ENCODE peak calls at places on chromosomes 16 and 17, in seven cellular contexts. One of them, this sample, is unnamed.
A peak's percentile ranks its signal among the peaks of the same experiment; 100 is the strongest.

GRCh38 chr16:24896439-24896838 is 50.7 kb downstream of the SLC5A11 start:
- DNase-seq in stomach: no peak
- DNase-seq in left ventricle myocardium inferior: no peak
- DNase-seq in CD4-positive, CD25-positive, alpha-beta regulatory T cell: no peak
- DNase-seq in tibial artery: no peak
- DNase-seq in A549: no peak
- DNase-seq in dorsolateral prefrontal cortex: no peak
- DNase-seq in this sample: no peak

GRCh38 chr16:15038689-15039088 is 17.2 kb downstream of the NTAN1 start:
- DNase-seq in stomach: no peak
- DNase-seq in left ventricle myocardium inferior: no peak
- DNase-seq in CD4-positive, CD25-positive, alpha-beta regulatory T cell: no peak
- DNase-seq in tibial artery: no peak
- DNase-seq in A549: no peak
- DNase-seq in dorsolateral prefrontal cortex: no peak
- DNase-seq in this sample: peak; percentile 32

GRCh38 chr17:7219812-7220592 is at the start of the genes ACADVL and DLG4:
- DNase-seq in stomach: peak; percentile 91
- DNase-seq in left ventricle myocardium inferior: peak; percentile 95
- DNase-seq in CD4-positive, CD25-positive, alpha-beta regulatory T cell: peak; percentile 82
- DNase-seq in tibial artery: peak; percentile 94
- DNase-seq in A549: peak; percentile 96
- DNase-seq in dorsolateral prefrontal cortex: peak; percentile 94
- DNase-seq in this sample: peak; percentile 90

GRCh38 chr17:46060461-46060860 is 61.4 kb downstream of the STH start:
- DNase-seq in stomach: no peak
- DNase-seq in left ventricle myocardium inferior: no peak
- DNase-seq in CD4-positive, CD25-positive, alpha-beta regulatory T cell: no peak
- DNase-seq in tibial artery: no peak
- DNase-seq in A549: no peak
- DNase-seq in dorsolateral prefrontal cortex: no peak
- DNase-seq in this sample: no peak

GRCh38 chr16:69176033-69176780 is 10.8 kb upstream of the SNTB2 start:
- DNase-seq in stomach: no peak
- DNase-seq in left ventricle myocardium inferior: no peak
- DNase-seq in CD4-positive, CD25-positive, alpha-beta regulatory T cell: no peak
- DNase-seq in tibial artery: no peak
- DNase-seq in A549: no peak
- DNase-seq in dorsolateral prefrontal cortex: no peak
- DNase-seq in this sample: no peak

GRCh38 chr17:73820686-73821448 is 176.6 kb upstream of the SDK2 start:
- DNase-seq in stomach: peak; percentile 33
- DNase-seq in left ventricle myocardium inferior: no peak
- DNase-seq in CD4-positive, CD25-positive, alpha-beta regulatory T cell: no peak
- DNase-seq in tibial artery: no peak
- DNase-seq in A549: no peak
- DNase-seq in dorsolateral prefrontal cortex: no peak
- DNase-seq in this sample: peak; percentile 88

GRCh38 chr17:17504341-17505140 is 8.3 kb upstream of the RASD1 start:
- DNase-seq in stomach: no peak
- DNase-seq in left ventricle myocardium inferior: no peak
- DNase-seq in CD4-positive, CD25-positive, alpha-beta regulatory T cell: no peak
- DNase-seq in tibial artery: no peak
- DNase-seq in A549: no peak
- DNase-seq in dorsolateral prefrontal cortex: no peak
- DNase-seq in this sample: no peak

GRCh38 chr16:87918314-87918713 is 18.0 kb downstream of the CA5A start:
- DNase-seq in stomach: no peak
- DNase-seq in left ventricle myocardium inferior: no peak
- DNase-seq in CD4-positive, CD25-positive, alpha-beta regulatory T cell: no peak
- DNase-seq in tibial artery: peak; percentile 64
- DNase-seq in A549: no peak
- DNase-seq in dorsolateral prefrontal cortex: no peak
- DNase-seq in this sample: no peak

GRCh38 chr17:20095366-20096080 is 86.4 kb downstream of the SPECC1 start:
- DNase-seq in stomach: peak; percentile 57
- DNase-seq in left ventricle myocardium inferior: peak; percentile 79
- DNase-seq in CD4-positive, CD25-positive, alpha-beta regulatory T cell: no peak
- DNase-seq in tibial artery: peak; percentile 82
- DNase-seq in A549: peak; percentile 67
- DNase-seq in dorsolateral prefrontal cortex: peak; percentile 81
- DNase-seq in this sample: peak; percentile 77

GRCh38 chr16:11635679-11636171 is 32.5 kb upstream of the SNN start:
- DNase-seq in stomach: no peak
- DNase-seq in left ventricle myocardium inferior: no peak
- DNase-seq in CD4-positive, CD25-positive, alpha-beta regulatory T cell: no peak
- DNase-seq in tibial artery: no peak
- DNase-seq in A549: no peak
- DNase-seq in dorsolateral prefrontal cortex: no peak
- DNase-seq in this sample: no peak

GRCh38 chr17:42051013-42051400 is 606 bp upstream of the C17orf113 start:
- DNase-seq in stomach: no peak
- DNase-seq in left ventricle myocardium inferior: no peak
- DNase-seq in CD4-positive, CD25-positive, alpha-beta regulatory T cell: no peak
- DNase-seq in tibial artery: no peak
- DNase-seq in A549: no peak
- DNase-seq in dorsolateral prefrontal cortex: no peak
- DNase-seq in this sample: no peak

GRCh38 chr17:77382356-77382911 is 241.7 kb downstream of the SEC14L1 start:
- DNase-seq in stomach: no peak
- DNase-seq in left ventricle myocardium inferior: no peak
- DNase-seq in CD4-positive, CD25-positive, alpha-beta regulatory T cell: peak; percentile 63
- DNase-seq in tibial artery: no peak
- DNase-seq in A549: no peak
- DNase-seq in dorsolateral prefrontal cortex: no peak
- DNase-seq in this sample: no peak

GRCh38 chr17:41592601-41593305 is 6.1 kb upstream of the KRT14 start:
- DNase-seq in stomach: no peak
- DNase-seq in left ventricle myocardium inferior: no peak
- DNase-seq in CD4-positive, CD25-positive, alpha-beta regulatory T cell: no peak
- DNase-seq in tibial artery: no peak
- DNase-seq in A549: no peak
- DNase-seq in dorsolateral prefrontal cortex: no peak
- DNase-seq in this sample: peak; percentile 72

GRCh38 chr16:27365142-27366089 is 36.6 kb upstream of the IL21R start:
- DNase-seq in stomach: no peak
- DNase-seq in left ventricle myocardium inferior: no peak
- DNase-seq in CD4-positive, CD25-positive, alpha-beta regulatory T cell: peak; percentile 17
- DNase-seq in tibial artery: no peak
- DNase-seq in A549: no peak
- DNase-seq in dorsolateral prefrontal cortex: no peak
- DNase-seq in this sample: no peak

GRCh38 chr16:54351171-54351570 is 64.6 kb upstream of the IRX3 start:
- DNase-seq in stomach: no peak
- DNase-seq in left ventricle myocardium inferior: no peak
- DNase-seq in CD4-positive, CD25-positive, alpha-beta regulatory T cell: no peak
- DNase-seq in tibial artery: no peak
- DNase-seq in A549: no peak
- DNase-seq in dorsolateral prefrontal cortex: no peak
- DNase-seq in this sample: peak; percentile 26

GRCh38 chr16:75584108-75584507 is 17.9 kb downstream of the GABARAPL2 start:
- DNase-seq in stomach: no peak
- DNase-seq in left ventricle myocardium inferior: no peak
- DNase-seq in CD4-positive, CD25-positive, alpha-beta regulatory T cell: peak; percentile 7
- DNase-seq in tibial artery: no peak
- DNase-seq in A549: no peak
- DNase-seq in dorsolateral prefrontal cortex: no peak
- DNase-seq in this sample: no peak

GRCh38 chr16:59905628-59906027 is 1171.5 kb upstream of the GOT2 start:
- DNase-seq in stomach: no peak
- DNase-seq in left ventricle myocardium inferior: no peak
- DNase-seq in CD4-positive, CD25-positive, alpha-beta regulatory T cell: no peak
- DNase-seq in tibial artery: no peak
- DNase-seq in A549: peak; percentile 28
- DNase-seq in dorsolateral prefrontal cortex: no peak
- DNase-seq in this sample: no peak

GRCh38 chr17:42673885-42674754 is 2.7 kb downstream of the PLEKHH3 start:
- DNase-seq in stomach: peak; percentile 45
- DNase-seq in left ventricle myocardium inferior: peak; percentile 77
- DNase-seq in CD4-positive, CD25-positive, alpha-beta regulatory T cell: no peak
- DNase-seq in tibial artery: peak; percentile 65
- DNase-seq in A549: peak; percentile 95
- DNase-seq in dorsolateral prefrontal cortex: no peak
- DNase-seq in this sample: peak; percentile 75

GRCh38 chr17:50707296-50708049 is at the start of gene ANKRD40:
- DNase-seq in stomach: peak; percentile 93
- DNase-seq in left ventricle myocardium inferior: peak; percentile 90
- DNase-seq in CD4-positive, CD25-positive, alpha-beta regulatory T cell: peak; percentile 94
- DNase-seq in tibial artery: peak; percentile 94
- DNase-seq in A549: peak; percentile 96
- DNase-seq in dorsolateral prefrontal cortex: peak; percentile 91
- DNase-seq in this sample: peak; percentile 88

GRCh38 chr16:54027126-54027922 is 259.3 kb downstream of the IRX3 start:
- DNase-seq in stomach: no peak
- DNase-seq in left ventricle myocardium inferior: no peak
- DNase-seq in CD4-positive, CD25-positive, alpha-beta regulatory T cell: no peak
- DNase-seq in tibial artery: no peak
- DNase-seq in A549: no peak
- DNase-seq in dorsolateral prefrontal cortex: no peak
- DNase-seq in this sample: no peak

GRCh38 chr16:53782148-53782547 is 78.2 kb downstream of the FTO start:
- DNase-seq in stomach: no peak
- DNase-seq in left ventricle myocardium inferior: no peak
- DNase-seq in CD4-positive, CD25-positive, alpha-beta regulatory T cell: no peak
- DNase-seq in tibial artery: no peak
- DNase-seq in A549: no peak
- DNase-seq in dorsolateral prefrontal cortex: no peak
- DNase-seq in this sample: no peak

GRCh38 chr17:55547027-55547670 is 35.9 kb upstream of the SMIM36 start:
- DNase-seq in stomach: no peak
- DNase-seq in left ventricle myocardium inferior: no peak
- DNase-seq in CD4-positive, CD25-positive, alpha-beta regulatory T cell: no peak
- DNase-seq in tibial artery: no peak
- DNase-seq in A549: no peak
- DNase-seq in dorsolateral prefrontal cortex: no peak
- DNase-seq in this sample: no peak

GRCh38 chr17:8732406-8733065 is 12.1 kb downstream of the CCDC42 start:
- DNase-seq in stomach: no peak
- DNase-seq in left ventricle myocardium inferior: no peak
- DNase-seq in CD4-positive, CD25-positive, alpha-beta regulatory T cell: no peak
- DNase-seq in tibial artery: no peak
- DNase-seq in A549: no peak
- DNase-seq in dorsolateral prefrontal cortex: no peak
- DNase-seq in this sample: no peak

GRCh38 chr17:17840751-17841591 is 4.2 kb upstream of the SREBF1 start:
- DNase-seq in stomach: no peak
- DNase-seq in left ventricle myocardium inferior: no peak
- DNase-seq in CD4-positive, CD25-positive, alpha-beta regulatory T cell: peak; percentile 35
- DNase-seq in tibial artery: peak; percentile 55
- DNase-seq in A549: no peak
- DNase-seq in dorsolateral prefrontal cortex: peak; percentile 53
- DNase-seq in this sample: peak; percentile 59

GRCh38 chr17:65047939-65048338 is 8.6 kb downstream of the GNA13 start:
- DNase-seq in stomach: no peak
- DNase-seq in left ventricle myocardium inferior: no peak
- DNase-seq in CD4-positive, CD25-positive, alpha-beta regulatory T cell: no peak
- DNase-seq in tibial artery: no peak
- DNase-seq in A549: no peak
- DNase-seq in dorsolateral prefrontal cortex: no peak
- DNase-seq in this sample: no peak
- H3K4me3 ChIP-seq in stomach: no peak overlapping the region
- H3K4me3 ChIP-seq in left ventricle myocardium inferior: no peak overlapping the region
- H3K4me3 ChIP-seq in CD4-positive, CD25-positive, alpha-beta regulatory T cell: peak overlapping the region; percentile 65
- H3K4me3 ChIP-seq in tibial artery: no peak overlapping the region
- H3K4me3 ChIP-seq in A549: no peak overlapping the region
- H3K4me3 ChIP-seq in dorsolateral prefrontal cortex: no peak overlapping the region
- H3K4me3 ChIP-seq in this sample: no peak overlapping the region

DNA sequence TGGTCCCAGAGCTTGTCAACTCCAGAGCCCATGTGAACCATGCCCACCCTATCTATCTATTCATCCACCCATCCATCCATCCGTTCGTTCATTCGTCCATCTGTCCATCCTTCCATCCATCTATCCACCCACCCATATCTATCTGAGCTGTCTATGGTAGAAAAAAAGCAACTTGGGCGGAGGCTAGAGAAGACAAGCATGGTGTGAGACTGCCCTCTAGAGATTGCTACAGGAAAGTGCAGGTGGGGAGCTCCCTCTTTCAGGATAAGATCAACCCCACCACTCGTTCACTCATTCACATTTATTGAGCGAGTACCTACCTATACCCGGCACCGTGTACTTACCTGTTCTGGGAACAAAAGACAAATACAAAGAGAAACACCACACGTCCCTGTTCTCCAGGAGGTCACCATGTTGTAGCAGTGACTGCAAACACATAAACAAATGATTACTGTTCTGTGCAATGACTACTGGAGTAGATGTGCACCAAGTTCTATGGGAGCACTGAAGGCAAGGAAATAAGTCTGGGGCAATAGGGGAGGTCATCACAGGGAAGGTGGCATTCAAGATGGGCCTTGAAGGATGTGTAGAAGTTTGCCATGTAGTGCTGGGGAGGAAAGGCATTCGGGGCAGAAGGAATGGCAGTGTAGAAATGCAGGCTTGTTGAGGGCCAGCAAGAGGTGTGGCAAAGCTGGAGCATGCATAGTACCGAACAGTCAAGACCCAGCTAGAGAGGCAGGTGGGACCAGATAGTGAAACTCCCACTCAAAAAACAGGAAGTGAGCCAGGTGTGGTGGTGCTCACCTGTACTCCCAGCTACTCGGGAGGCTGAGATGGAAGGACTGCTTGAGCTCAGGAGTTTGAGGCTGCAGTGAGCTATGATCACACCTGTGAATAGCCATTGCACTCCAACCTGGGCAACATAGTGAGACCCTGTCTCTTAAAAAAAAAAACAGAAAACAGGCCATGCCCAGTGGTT is 13.4 kb upstream of the ATP5MC1 start:
- DNase-seq in stomach: peak; percentile 53
- DNase-seq in left ventricle myocardium inferior: no peak
- DNase-seq in CD4-positive, CD25-positive, alpha-beta regulatory T cell: peak; percentile 78
- DNase-seq in tibial artery: peak; percentile 39
- DNase-seq in A549: peak; percentile 94
- DNase-seq in dorsolateral prefrontal cortex: peak; percentile 50
- DNase-seq in this sample: peak; percentile 71
- H3K4me3 ChIP-seq in stomach: no peak overlapping the region
- H3K4me3 ChIP-seq in left ventricle myocardium inferior: no peak overlapping the region
- H3K4me3 ChIP-seq in CD4-positive, CD25-positive, alpha-beta regulatory T cell: no peak overlapping the region
- H3K4me3 ChIP-seq in tibial artery: no peak overlapping the region
- H3K4me3 ChIP-seq in A549: no peak overlapping the region
- H3K4me3 ChIP-seq in dorsolateral prefrontal cortex: no peak overlapping the region
- H3K4me3 ChIP-seq in this sample: no peak overlapping the region

GRCh38 chr17:21199856-21200255 is 14.1 kb downstream of the TMEM11 start:
- DNase-seq in stomach: no peak
- DNase-seq in left ventricle myocardium inferior: no peak
- DNase-seq in CD4-positive, CD25-positive, alpha-beta regulatory T cell: no peak
- DNase-seq in tibial artery: no peak
- DNase-seq in A549: no peak
- DNase-seq in dorsolateral prefrontal cortex: no peak
- DNase-seq in this sample: peak; percentile 28
- H3K4me3 ChIP-seq in stomach: no peak overlapping the region
- H3K4me3 ChIP-seq in left ventricle myocardium inferior: no peak overlapping the region
- H3K4me3 ChIP-seq in CD4-positive, CD25-positive, alpha-beta regulatory T cell: no peak overlapping the region
- H3K4me3 ChIP-seq in tibial artery: no peak overlapping the region
- H3K4me3 ChIP-seq in A549: no peak overlapping the region
- H3K4me3 ChIP-seq in dorsolateral prefrontal cortex: no peak overlapping the region
- H3K4me3 ChIP-seq in this sample: no peak overlapping the region

DNA sequence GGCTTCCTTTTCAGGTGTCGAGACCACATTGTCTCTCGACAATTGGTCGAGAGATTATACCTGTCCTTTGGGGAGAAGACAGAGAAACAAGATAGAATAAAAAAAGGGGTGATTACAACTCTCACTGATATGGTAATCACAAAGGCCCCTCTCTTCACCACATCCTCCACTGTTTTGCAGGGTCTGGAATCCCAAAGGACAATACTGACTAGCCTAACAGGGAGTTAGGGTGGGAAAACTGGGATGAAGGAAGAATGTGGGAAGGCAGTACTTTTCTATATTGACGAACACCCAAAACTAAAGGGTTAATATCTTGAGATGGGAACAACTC is 6.1 kb downstream of the ABCA5 start:
- DNase-seq in stomach: no peak
- DNase-seq in left ventricle myocardium inferior: no peak
- DNase-seq in CD4-positive, CD25-positive, alpha-beta regulatory T cell: no peak
- DNase-seq in tibial artery: no peak
- DNase-seq in A549: no peak
- DNase-seq in dorsolateral prefrontal cortex: no peak
- DNase-seq in this sample: no peak
- H3K4me3 ChIP-seq in stomach: no peak overlapping the region
- H3K4me3 ChIP-seq in left ventricle myocardium inferior: no peak overlapping the region
- H3K4me3 ChIP-seq in CD4-positive, CD25-positive, alpha-beta regulatory T cell: no peak overlapping the region
- H3K4me3 ChIP-seq in tibial artery: no peak overlapping the region
- H3K4me3 ChIP-seq in A549: no peak overlapping the region
- H3K4me3 ChIP-seq in dorsolateral prefrontal cortex: no peak overlapping the region
- H3K4me3 ChIP-seq in this sample: no peak overlapping the region

This sample was measured in WERI-Rb-1.